ENCODE peak calls at places on chromosomes 16 and 17, in seven cellular contexts. M, Y, Z, Q, P, E and N are unnamed samples.

GRCh38 chr16:74726736-74727135 is 26.1 kb upstream of the MLKL start:
- DNase-seq in P (no peak), Q (no peak), M (no peak), Y (no peak), Z (no peak), E (no peak), N (no peak)

GRCh38 chr17:57523926-57524634 is 221.0 kb downstream of the CCDC182 start:
- DNase-seq in P (peak; percentile 44), Z (no peak), M (peak; percentile 72), Q (no peak), E (no peak), Y (peak; percentile 68), N (peak; percentile 24)

GRCh38 chr16:8572919-8573724 is 17.2 kb downstream of the TMEM114 start:
- DNase-seq in P (peak; percentile 62), M (no peak), Q (no peak), Z (no peak), E (peak; percentile 59), Y (peak; percentile 57), N (no peak)

GRCh38 chr16:8735574-8735973 is 61.2 kb downstream of the ABAT start:
- DNase-seq in M (no peak), Q (no peak), Z (no peak), Y (no peak), P (no peak), E (no peak), N (no peak)

GRCh38 chr16:974606-975312 is 4.0 kb upstream of the LMF1 start:
- DNase-seq in Y (no peak), Q (no peak), Z (no peak), M (no peak), P (no peak), E (peak; percentile 47), N (no peak)

GRCh38 chr17:44067547-44067945 is 1.1 kb upstream of the LSM12 start:
- DNase-seq in Z (no peak), E (no peak), Y (no peak), P (no peak), M (no peak), Q (no peak), N (no peak)

GRCh38 chr17:82231562-82232321 is 2.9 kb downstream of the SLC16A3 start:
- DNase-seq in Y (peak; percentile 51), E (no peak), Q (peak; percentile 27), M (peak; percentile 76), P (no peak), Z (no peak), N (no peak)

GRCh38 chr17:4953461-4953961 is 2.6 kb downstream of the ENO3 start:
- DNase-seq in M (no peak), Q (no peak), Z (no peak), Y (peak; percentile 88), P (peak; percentile 70), E (no peak), N (no peak)

GRCh38 chr17:76868176-76868668 is at the start of gene MGAT5B:
- DNase-seq in E (peak; percentile 73), Y (peak; percentile 78), P (peak; percentile 79), M (peak; percentile 68), Q (peak; percentile 87), Z (peak; percentile 76), N (peak; percentile 38)

GRCh38 chr16:85458952-85459351 is 154.2 kb upstream of the GSE1 start:
- DNase-seq in E (no peak), Z (no peak), Y (no peak), Q (no peak), M (no peak), P (no peak), N (no peak)

GRCh38 chr17:37754363-37754762 is 9.5 kb upstream of the HNF1B start:
- DNase-seq in Q (no peak), P (no peak), Z (no peak), M (no peak), E (no peak), Y (no peak), N (no peak)

GRCh38 chr16:74999208-74999682 is 421 bp downstream of the ZNRF1 start:
- DNase-seq in Q (peak; percentile 20), E (peak; percentile 48), Y (no peak), P (no peak), M (peak; percentile 23), Z (no peak), N (no peak)

GRCh38 chr17:1413281-1413791 is 13.3 kb upstream of the YWHAE start:
- DNase-seq in Q (no peak), Z (no peak), E (peak; percentile 53), P (peak; percentile 82), M (peak; percentile 85), Y (peak; percentile 66), N (no peak)

GRCh38 chr17:75087558-75088453 is at the start of gene SLC16A5:
- DNase-seq in Z (peak; percentile 31), P (peak; percentile 70), Q (peak; percentile 81), E (peak; percentile 89), M (peak; percentile 91), Y (peak; percentile 87), N (peak; percentile 67)

GRCh38 chr17:760371-760770 is 8.3 kb upstream of the GEMIN4 start:
- DNase-seq in Z (no peak), P (no peak), Y (no peak), Q (no peak), E (no peak), M (peak; percentile 62), N (no peak)

GRCh38 chr16:4316732-4317461 is 1.0 kb downstream of the GLIS2 start:
- DNase-seq in Y (no peak), Q (no peak), M (no peak), Z (no peak), P (peak; percentile 39), E (peak; percentile 59), N (no peak)

GRCh38 chr16:85151603-85152413 is 39.5 kb upstream of the CIBAR2 start:
- DNase-seq in P (peak; percentile 82), M (peak; percentile 81), E (no peak), Q (no peak), Z (no peak), Y (peak; percentile 86), N (no peak)

GRCh38 chr17:17898673-17899072 is 61.9 kb upstream of the SREBF1 start:
- DNase-seq in E (no peak), Y (no peak), Q (no peak), P (no peak), M (no peak), Z (no peak), N (no peak)

GRCh38 chr16:6016530-6017184 is 919.1 kb upstream of the EEF2KMT start:
- DNase-seq in Z (no peak), M (no peak), Y (no peak), P (peak; percentile 36), E (peak; percentile 65), Q (no peak), N (no peak)

GRCh38 chr16:27177031-27177774 is 26.1 kb upstream of the KDM8 start:
- DNase-seq in E (peak; percentile 88), M (no peak), Q (no peak), Y (peak; percentile 80), P (peak; percentile 63), Z (no peak), N (peak; percentile 73)

GRCh38 chr16:50146479-50147435 is 6.3 kb upstream of the TENT4B start:
- DNase-seq in Q (no peak), M (no peak), E (no peak), Z (no peak), P (no peak), Y (no peak), N (no peak)

GRCh38 chr17:7677388-7678067 is 9.8 kb downstream of the TP53 start:
- DNase-seq in M (no peak), Y (no peak), Z (no peak), P (no peak), E (no peak), Q (no peak), N (no peak)

GRCh38 chr17:40097931-40098845 is 2.2 kb downstream of the NR1D1 start:
- DNase-seq in E (peak; percentile 76), Q (no peak), M (peak; percentile 74), Z (no peak), P (no peak), Y (peak; percentile 75), N (no peak)

GRCh38 chr16:14088155-14088753 is 17.1 kb downstream of the MRTFB start:
- DNase-seq in M (no peak), Z (no peak), P (no peak), Q (no peak), Y (peak; percentile 60), E (no peak), N (no peak)

GRCh38 chr17:1697681-1698080 is 12.5 kb downstream of the TLCD2 start:
- DNase-seq in Q (no peak), Y (no peak), Z (no peak), E (no peak), P (no peak), M (no peak), N (no peak)

GRCh38 chr16:72241930-72242329 is 70.0 kb upstream of the PMFBP1 start:
- DNase-seq in P (peak; percentile 59), Y (peak; percentile 54), E (peak; percentile 50), M (no peak), Z (peak; percentile 0), Q (no peak), N (peak; percentile 18)

GRCh38 chr17:77601054-77601979 is 357.2 kb upstream of the TNRC6C start:
- DNase-seq in Q (no peak), M (peak; percentile 56), Y (peak; percentile 38), Z (no peak), E (no peak), P (no peak), N (no peak)

GRCh38 chr17:8072727-8073461 is 14.6 kb downstream of the ALOX12B start:
- DNase-seq in M (no peak), E (no peak), Q (no peak), Y (no peak), Z (no peak), P (no peak), N (no peak)

GRCh38 chr17:78679495-78680395 is 102.3 kb downstream of the CYTH1 start:
- DNase-seq in E (no peak), P (no peak), Z (no peak), Y (no peak), Q (no peak), M (no peak), N (no peak)

GRCh38 chr17:29407856-29408255 is 17.7 kb downstream of the TAOK1 start:
- DNase-seq in M (no peak), Z (no peak), P (peak; percentile 5), Q (no peak), E (peak; percentile 13), Y (peak; percentile 13), N (no peak)

GRCh38 chr17:60513014-60513413 is 13.0 kb downstream of the APPBP2 start:
- DNase-seq in M (no peak), Z (no peak), Y (no peak), P (no peak), Q (no peak), E (no peak), N (no peak)

GRCh38 chr17:31085563-31085962 is 9.2 kb upstream of the NF1 start:
- DNase-seq in Q (no peak), E (peak; percentile 43), M (no peak), Y (peak; percentile 79), Z (no peak), P (peak; percentile 49), N (no peak)

GRCh38 chr17:14302421-14303099 is 1.7 kb downstream of the HS3ST3B1 start:
- DNase-seq in Q (peak; percentile 86), E (peak; percentile 82), Z (peak; percentile 79), Y (peak; percentile 86), P (peak; percentile 84), M (peak; percentile 77), N (no peak)

GRCh38 chr17:41965694-41966375 is 760 bp upstream of the CNP start:
- DNase-seq in M (peak; percentile 58), Z (peak; percentile 33), P (no peak), Q (peak; percentile 49), Y (peak; percentile 43), E (peak; percentile 39), N (no peak)

GRCh38 chr16:55954906-55955305 is 79.7 kb upstream of the CES5A start:
- DNase-seq in E (no peak), Z (no peak), Q (no peak), M (no peak), Y (no peak), P (no peak), N (no peak)

GRCh38 chr16:55567382-55567781 is 898 bp downstream of the CAPNS2 start:
- DNase-seq in M (no peak), Y (peak; percentile 73), Z (no peak), P (no peak), E (no peak), Q (no peak), N (no peak)

GRCh38 chr16:50467943-50468748 is 80.0 kb upstream of the NKD1 start:
- DNase-seq in M (no peak), E (no peak), Y (no peak), Z (no peak), Q (peak; percentile 34), P (peak; percentile 24), N (no peak)